ENCODE peak calls at places on chromosomes 2 and 18, in nine cellular contexts. K is colonic mucosa, M is AG04450, P is ascending aorta, R is thyroid gland, T is prostate gland, O is DND-41, D is left lung, Q is A549. N is an unnamed sample. For H3K9me3, the result is how much of the 10 kb centered on the place peaks cover.

GRCh38 chr2:29113027-29113686 is 2.1 kb upstream of the CLIP4 start:
- DNase-seq in Q (no peak), M (no peak), P (no peak), O (no peak), K (no peak), D (no peak), R (no peak), T (no peak), N (no peak)

GRCh38 chr2:6957031-6957714 is 40.0 kb downstream of the RNF144A start:
- DNase-seq in K (no peak), D (no peak), T (peak), P (no peak), O (no peak), M (no peak), R (no peak), Q (no peak), N (no peak)

GRCh38 chr2:18987592-18988073 is 370.8 kb downstream of the OSR1 start:
- DNase-seq in M (peak), P (no peak), T (peak), R (peak), Q (peak), K (peak), D (peak), O (no peak), N (no peak)

GRCh38 chr2:156253765-156254164 is 78.8 kb downstream of the NR4A2 start:
- DNase-seq in O (no peak), T (no peak), K (no peak), M (no peak), R (no peak), Q (no peak), D (no peak), P (no peak), N (no peak)

GRCh38 chr2:128560718-128561117 is 242.1 kb upstream of the HS6ST1 start:
- DNase-seq in D (no peak), K (no peak), T (no peak), P (no peak), Q (no peak), O (no peak), R (no peak), M (no peak), N (no peak)

GRCh38 chr2:189580267-189580661 is 322 bp downstream of the SLC40A1 start:
- DNase-seq in R (peak), D (peak), K (no peak), T (peak), P (no peak), O (peak), Q (peak), M (no peak), N (peak)

GRCh38 chr2:45890819-45891218 is 239.3 kb downstream of the PRKCE start:
- DNase-seq in R (no peak), D (no peak), M (no peak), Q (no peak), P (no peak), K (no peak), T (no peak), O (peak), N (no peak)

GRCh38 chr18:9731380-9731779 is 23.3 kb downstream of the RAB31 start:
- DNase-seq in T (no peak), O (no peak), M (no peak), R (no peak), D (no peak), Q (no peak), K (no peak), P (no peak), N (no peak)

GRCh38 chr2:20074001-20074648 is 22.7 kb upstream of the LAPTM4A start:
- DNase-seq in R (no peak), T (no peak), K (no peak), O (no peak), D (no peak), M (no peak), P (no peak), Q (no peak), N (no peak)

GRCh38 chr2:224449212-224450147 is 47.6 kb upstream of the FAM124B start:
- DNase-seq in R (no peak), Q (peak), P (no peak), K (no peak), O (no peak), D (no peak), T (no peak), M (no peak), N (no peak)

GRCh38 chr2:60849165-60849564 is 32.2 kb upstream of the REL start:
- DNase-seq in R (no peak), P (no peak), Q (no peak), T (no peak), O (no peak), D (no peak), K (no peak), M (no peak), N (no peak)

GRCh38 chr18:23336072-23336471 is 117.0 kb upstream of the RIOK3 start:
- DNase-seq in T (no peak), P (no peak), D (no peak), M (no peak), K (no peak), Q (no peak), R (no peak), O (no peak), N (no peak)

GRCh38 chr2:217789736-217790181 is 213.0 kb downstream of the TNS1 start:
- DNase-seq in P (no peak), O (no peak), D (no peak), T (no peak), K (no peak), R (no peak), M (no peak), Q (no peak), N (no peak)

GRCh38 chr2:48467637-48468036 is 62.3 kb upstream of the STON1 start:
- DNase-seq in T (no peak), M (no peak), D (no peak), R (no peak), Q (no peak), P (no peak), K (no peak), O (no peak), N (no peak)

GRCh38 chr18:70132999-70133398 is 72.5 kb downstream of the RTTN start:
- DNase-seq in K (no peak), M (peak), P (no peak), O (no peak), D (no peak), Q (no peak), T (peak), R (no peak), N (no peak)

DNA sequence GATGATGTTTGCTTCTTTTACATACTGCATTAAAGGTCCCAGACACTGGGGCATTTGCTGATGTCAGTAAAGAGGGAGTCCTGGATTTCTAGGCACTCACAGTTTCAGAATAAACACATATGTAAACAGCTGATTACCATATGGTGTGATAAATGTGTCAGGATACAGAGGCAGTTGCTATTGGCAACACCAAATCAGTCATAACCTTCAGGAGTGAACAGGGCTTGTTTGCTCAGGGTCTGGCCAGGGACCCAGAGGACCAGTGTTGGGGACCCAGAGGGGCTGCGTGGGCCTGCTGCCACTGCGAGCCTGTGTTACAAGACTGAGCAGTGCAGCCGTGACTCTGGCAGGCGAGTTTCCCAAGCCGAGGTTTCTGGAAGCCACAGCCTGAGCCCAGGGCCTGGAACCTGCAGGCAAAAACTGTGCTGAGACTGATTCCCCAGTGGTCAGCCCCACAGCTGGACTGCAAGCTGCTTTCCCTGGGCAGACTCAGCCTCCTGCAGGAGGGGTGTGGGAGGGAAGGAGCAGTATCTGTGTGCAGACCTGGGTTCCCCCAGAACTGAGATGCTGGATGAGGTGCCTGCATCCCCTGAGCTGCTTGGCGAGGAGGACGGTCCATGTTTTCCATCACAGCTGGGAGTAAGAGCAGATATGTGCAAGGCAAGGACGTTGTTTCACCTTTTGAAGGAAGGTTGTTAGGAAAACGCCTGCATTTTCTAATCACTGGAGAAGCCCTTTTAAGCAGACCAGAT is 23.6 kb downstream of the ASAP2 start:
- DNase-seq in O (no peak), Q (no peak), K (no peak), R (no peak), D (no peak), M (no peak), P (no peak), T (no peak), N (no peak)
- TF ChIP-seq CTCF in O (no peak), Q (no peak), K (no peak), R (no peak), D (no peak), M (peak), P (no peak), T (no peak), N (no peak)

GRCh38 chr2:33498291-33498956 is 22.0 kb downstream of the RASGRP3 start:
- DNase-seq in K (no peak), M (no peak), D (no peak), R (no peak), T (no peak), O (no peak), P (no peak), Q (no peak), N (no peak)
- H3K27ac ChIP-seq in K (peak), M (no peak), D (no peak), R (no peak), T (no peak), O (no peak), P (no peak), Q (no peak), N (no peak)

DNA sequence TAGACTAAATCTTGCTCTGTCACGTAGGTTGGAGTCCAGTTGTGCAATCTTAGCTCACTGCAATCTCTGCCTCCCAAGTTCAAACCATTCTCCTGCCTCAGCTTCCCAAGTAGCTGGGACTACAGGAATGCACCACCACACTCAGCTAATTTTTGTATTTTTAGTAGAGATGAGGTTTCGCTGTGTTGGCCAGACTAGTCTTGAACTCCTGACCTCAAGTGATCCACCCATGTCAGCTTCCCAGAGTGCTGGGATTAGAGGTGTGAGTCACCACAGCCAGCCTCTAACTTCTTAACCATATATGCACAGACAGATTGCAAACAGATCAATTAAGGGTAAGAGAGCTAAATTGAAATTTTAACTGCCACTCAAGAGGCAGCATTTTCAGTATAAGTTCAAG is 22.1 kb upstream of the CNGA3 start:
- DNase-seq in T (no peak), D (no peak), K (no peak), Q (no peak), P (no peak), M (no peak), O (no peak), R (no peak), N (no peak)
- H3K9me3 ChIP-seq in T (under half), D (under half), K (under half), Q (under half), P (under half), M (under half), O (under half), R (under half), N (under half)

GRCh38 chr2:127453392-127454171 is 35.4 kb downstream of the PROC start:
- DNase-seq in T (no peak), R (no peak), M (no peak), Q (no peak), D (no peak), P (no peak), O (no peak), K (no peak), N (no peak)
- TF ChIP-seq CTCF in T (no peak), R (no peak), M (no peak), Q (no peak), D (no peak), P (no peak), O (peak), K (peak), N (no peak)

GRCh38 chr2:146417942-146418341 is 1426.9 kb upstream of the ACVR2A start:
- DNase-seq in M (no peak), O (no peak), T (no peak), D (no peak), R (no peak), P (no peak), Q (no peak), K (no peak), N (no peak)
- H3K27ac ChIP-seq in M (no peak), O (no peak), T (no peak), D (no peak), R (no peak), P (no peak), Q (no peak), K (no peak), N (no peak)

GRCh38 chr2:101272045-101272784 is 19.5 kb downstream of the CNOT11 start:
- DNase-seq in T (no peak), M (no peak), O (no peak), Q (no peak), R (no peak), D (no peak), P (no peak), K (no peak), N (no peak)
- H3K9me3 ChIP-seq in T (under half), M (under half), O (under half), Q (under half), R (under half), D (under half), P (under half), K (under half), N (under half)

DNA sequence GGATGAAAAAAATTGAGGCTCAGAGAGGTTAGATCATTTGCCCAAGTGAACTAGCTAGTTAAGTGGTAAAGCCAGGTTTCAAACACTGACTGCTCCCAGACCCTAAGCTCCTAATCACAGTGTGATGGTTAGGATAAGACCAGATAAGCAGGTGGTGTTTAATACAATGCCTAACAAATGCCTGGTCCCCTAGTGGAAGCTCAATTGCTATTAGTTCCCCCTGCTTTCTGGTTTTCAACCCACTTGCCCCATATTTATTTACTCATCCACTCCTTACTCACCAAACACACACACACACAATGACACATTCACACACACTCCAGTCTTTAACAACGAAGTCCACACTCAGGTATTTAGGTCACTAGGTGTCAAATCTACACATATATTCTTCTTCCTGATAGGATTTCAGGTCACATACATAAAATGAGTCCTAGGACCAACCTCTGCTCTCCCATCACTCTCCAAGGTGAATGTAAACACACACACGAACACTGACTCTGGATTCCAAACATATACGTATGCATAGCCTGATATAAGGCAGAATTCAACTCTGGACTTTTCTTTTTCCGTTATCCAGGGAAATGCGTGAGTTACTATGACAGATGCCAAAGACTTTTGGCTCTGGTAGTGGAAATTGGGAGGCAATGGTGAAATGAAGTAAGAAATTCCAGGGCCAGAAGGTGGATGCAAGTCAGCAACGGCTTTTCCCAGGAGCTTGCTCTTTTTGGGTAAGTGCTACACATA is 73.6 kb upstream of the TSPYL6 start:
- DNase-seq in Q (peak), O (no peak), K (no peak), P (no peak), R (no peak), T (no peak), D (no peak), M (no peak), N (no peak)
- TF ChIP-seq CTCF in Q (no peak), O (no peak), K (no peak), P (no peak), R (no peak), T (no peak), D (no peak), M (no peak), N (no peak)

GRCh38 chr2:134257965-134258683 is 4.3 kb downstream of the MGAT5 start:
- DNase-seq in R (no peak), O (no peak), D (no peak), Q (no peak), M (no peak), P (no peak), T (no peak), K (no peak), N (no peak)
- H3K27ac ChIP-seq in R (no peak), O (peak), D (no peak), Q (no peak), M (no peak), P (no peak), T (no peak), K (no peak), N (peak)

GRCh38 chr18:79736230-79736629 is 56.6 kb downstream of the CTDP1 start:
- DNase-seq in Q (no peak), D (peak), P (no peak), R (no peak), O (no peak), M (no peak), T (no peak), K (no peak), N (no peak)
- H3K9me3 ChIP-seq in Q (under half), D (half or more), P (under half), R (under half), O (under half), M (half or more), T (under half), K (under half), N (under half)

DNA sequence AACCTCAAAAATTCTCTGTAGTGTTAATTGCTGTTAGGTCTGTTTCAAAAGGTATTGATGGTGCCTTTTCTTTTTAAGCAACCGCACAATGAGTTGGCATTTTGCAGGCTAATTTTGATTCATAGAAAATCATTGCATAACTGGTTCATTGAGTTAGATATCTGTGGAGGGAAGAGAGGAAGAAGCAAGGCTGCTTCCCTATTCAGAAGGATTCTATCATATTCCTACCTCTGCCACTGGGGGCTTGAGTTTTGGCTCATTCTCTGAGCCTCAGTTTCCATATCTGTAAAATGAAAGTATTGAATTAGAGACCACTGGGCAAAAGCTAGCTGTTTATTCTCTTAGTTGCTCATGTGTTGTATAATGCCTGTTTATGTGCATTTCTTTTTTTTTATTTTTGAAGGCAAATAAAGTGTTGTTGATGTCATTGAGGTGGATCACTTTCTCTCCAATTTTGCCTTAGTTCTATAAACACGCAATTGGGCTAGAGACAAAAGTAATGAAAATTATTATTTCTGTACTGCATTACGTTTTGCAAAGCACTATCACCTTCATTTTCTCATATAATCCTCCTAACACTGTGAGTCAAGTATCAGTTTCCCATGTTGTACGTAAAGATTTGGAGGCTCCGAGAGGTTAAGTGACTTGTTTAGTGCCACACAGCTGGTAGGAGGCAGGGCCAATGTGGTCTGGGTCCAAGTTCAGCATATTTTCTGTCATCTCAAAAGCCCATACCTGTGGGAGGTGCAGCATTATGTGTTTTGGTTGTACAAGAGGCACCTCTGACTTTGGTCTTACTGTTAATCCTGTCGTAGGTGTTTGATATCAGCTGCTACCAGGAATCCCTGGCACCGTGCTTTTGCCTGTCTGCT is 5.9 kb downstream of the TRIB2 start:
- DNase-seq in O (no peak), K (no peak), Q (no peak), R (no peak), P (no peak), T (no peak), D (no peak), M (no peak), N (no peak)
- TF ChIP-seq CTCF in O (peak), K (no peak), Q (no peak), R (no peak), P (no peak), T (no peak), D (peak), M (no peak), N (no peak)

N was measured in CD4-positive, alpha-beta T cell.